ENCODE peak calls at places on chromosome 13, in four cellular contexts. G is hepatic stellate cell; E is ascending aorta; W is activated T-cell treated with anti-CD3 and anti-CD28 coated beads, Interleukin-2, amount 50 U/mL, for 48 hours. Z is an unnamed sample.

GRCh38 chr13:97250560-97250959 is 28.4 kb downstream of the MBNL2 start:
- DNase-seq in G (no peak), E (no peak), W (no peak), Z (no peak)

GRCh38 chr13:50277127-50277526 is 261.9 kb downstream of the KCNRG start:
- DNase-seq in E (no peak), G (no peak), W (no peak), Z (no peak)

GRCh38 chr13:31111136-31111535 is 50.6 kb downstream of the HSPH1 start:
- DNase-seq in W (no peak), E (no peak), G (no peak), Z (no peak)

GRCh38 chr13:47117268-47117667 is 220.4 kb upstream of the HTR2A start:
- DNase-seq in E (no peak), G (peak), W (no peak), Z (no peak)

GRCh38 chr13:49549289-49549688 is 36.1 kb downstream of the RCBTB1 start:
- DNase-seq in E (no peak), W (no peak), G (no peak), Z (no peak)

GRCh38 chr13:56735537-56735942 is 405.2 kb upstream of the PRR20A start:
- DNase-seq in W (no peak), G (no peak), E (no peak), Z (no peak)

GRCh38 chr13:42832341-42833153 is 51.2 kb downstream of the FAM216B start:
- DNase-seq in G (peak), W (no peak), E (no peak), Z (no peak)

GRCh38 chr13:74040200-74040599 is 94.0 kb downstream of the KLF12 start:
- DNase-seq in E (no peak), W (peak), G (peak), Z (peak)

GRCh38 chr13:95117092-95117491 is 184.2 kb downstream of the ABCC4 start:
- DNase-seq in G (no peak), W (no peak), E (no peak), Z (no peak)

GRCh38 chr13:91155512-91156114 is 191.9 kb upstream of the MIR17HG start:
- DNase-seq in E (no peak), G (no peak), W (no peak), Z (no peak)

GRCh38 chr13:49436890-49437289 is 7.0 kb downstream of the CAB39L start:
- DNase-seq in G (peak), W (no peak), E (peak), Z (no peak)

GRCh38 chr13:98842858-98843481 is 90.5 kb upstream of the SLC15A1 start:
- DNase-seq in E (no peak), W (peak), G (peak), Z (peak)

GRCh38 chr13:28611021-28611420 is 47.9 kb upstream of the POMP start:
- DNase-seq in E (no peak), W (peak), G (no peak), Z (no peak)

GRCh38 chr13:100550433-100550832 is 38.2 kb downstream of the GGACT start:
- DNase-seq in G (peak), E (no peak), W (no peak), Z (no peak)

GRCh38 chr13:76754414-76754813 is 131.8 kb downstream of the KCTD12 start:
- DNase-seq in G (no peak), W (no peak), E (no peak), Z (no peak)

GRCh38 chr13:52925775-52926285 is 77.4 kb upstream of the PCDH8 start:
- DNase-seq in W (no peak), E (no peak), G (no peak), Z (no peak)

GRCh38 chr13:71882120-71882519 is 15.1 kb upstream of the DACH1 start:
- DNase-seq in W (no peak), G (no peak), E (no peak), Z (no peak)

GRCh38 chr13:101875717-101876393 is 423.4 kb downstream of the ITGBL1 start:
- DNase-seq in G (peak), W (no peak), E (no peak), Z (no peak)

GRCh38 chr13:26540319-26540718 is 17.2 kb upstream of the WASF3 start:
- DNase-seq in W (no peak), E (no peak), G (no peak), Z (no peak)

GRCh38 chr13:26619321-26619720 is 61.8 kb downstream of the WASF3 start:
- DNase-seq in E (no peak), W (no peak), G (peak), Z (no peak)

GRCh38 chr13:23146811-23147245 is 34.0 kb upstream of the SGCG start:
- DNase-seq in G (no peak), E (no peak), W (no peak), Z (no peak)

GRCh38 chr13:76868451-76868850 is 17.8 kb downstream of the KCTD12 start:
- DNase-seq in E (no peak), G (no peak), W (no peak), Z (no peak)

GRCh38 chr13:110399801-110400200 is 92.7 kb downstream of the COL4A2 start:
- DNase-seq in W (no peak), E (no peak), G (no peak), Z (no peak)

GRCh38 chr13:23488442-23488841 is 54.9 kb upstream of the SACS start:
- DNase-seq in G (peak), E (no peak), W (no peak), Z (no peak)

GRCh38 chr13:55937180-55937579 is 1203.5 kb upstream of the PRR20A start:
- DNase-seq in G (no peak), E (no peak), W (no peak), Z (no peak)

GRCh38 chr13:28268800-28269223 is 130.5 kb downstream of the PAN3 start:
- DNase-seq in W (no peak), G (no peak), E (no peak), Z (no peak)

GRCh38 chr13:84279166-84279565 is 396.9 kb upstream of the SLITRK1 start:
- DNase-seq in E (no peak), W (no peak), G (no peak), Z (no peak)

GRCh38 chr13:73608157-73608516 is 526.1 kb downstream of the KLF12 start:
- DNase-seq in G (no peak), E (no peak), W (no peak), Z (no peak)

GRCh38 chr13:44259045-44260042 is 114.3 kb upstream of the SERP2 start:
- DNase-seq in W (peak), G (peak), E (peak), Z (peak)

GRCh38 chr13:25752957-25753540 is 298.8 kb downstream of the SHISA2 start:
- DNase-seq in W (no peak), G (peak), E (peak), Z (peak)

GRCh38 chr13:38680912-38681311 is 6.0 kb upstream of the FREM2 start:
- DNase-seq in G (no peak), E (no peak), W (no peak), Z (no peak)

GRCh38 chr13:31320946-31321345 is 121.2 kb downstream of the B3GLCT start:
- DNase-seq in G (no peak), W (no peak), E (no peak), Z (no peak)